ENCODE peak calls at places on chromosomes 12 and 14, in seven cellular contexts. One of them, this sample, is unnamed.

GRCh38 chr12:97404549-97404948 is 58.1 kb upstream of the RMST start:
- DNase-seq in H9: peak
- DNase-seq in mesendoderm: peak
- DNase-seq in fibroblast of lung: peak
- DNase-seq in substantia nigra: no peak
- DNase-seq in body of pancreas: peak
- DNase-seq in CD4-positive, alpha-beta T cell: no peak
- DNase-seq in this sample: no peak

GRCh38 chr14:26621807-26622560 is 24.2 kb upstream of the NOVA1 start:
- DNase-seq in body of pancreas: no peak
- DNase-seq in H9: no peak
- DNase-seq in substantia nigra: no peak
- DNase-seq in fibroblast of lung: peak
- DNase-seq in CD4-positive, alpha-beta T cell: no peak
- DNase-seq in mesendoderm: no peak
- DNase-seq in this sample: no peak

GRCh38 chr14:50025776-50026175 is 90.6 kb downstream of the VCPKMT start:
- DNase-seq in mesendoderm: no peak
- DNase-seq in fibroblast of lung: peak
- DNase-seq in body of pancreas: peak
- DNase-seq in substantia nigra: no peak
- DNase-seq in H9: no peak
- DNase-seq in CD4-positive, alpha-beta T cell: no peak
- DNase-seq in this sample: no peak

GRCh38 chr14:92655372-92655771 is 93.1 kb downstream of the LGMN start:
- DNase-seq in mesendoderm: no peak
- DNase-seq in body of pancreas: no peak
- DNase-seq in CD4-positive, alpha-beta T cell: no peak
- DNase-seq in H9: no peak
- DNase-seq in fibroblast of lung: no peak
- DNase-seq in substantia nigra: no peak
- DNase-seq in this sample: no peak

GRCh38 chr14:22427771-22428228 is 161.2 kb downstream of the DAD1 start:
- DNase-seq in body of pancreas: peak
- DNase-seq in substantia nigra: no peak
- DNase-seq in mesendoderm: peak
- DNase-seq in CD4-positive, alpha-beta T cell: no peak
- DNase-seq in fibroblast of lung: peak
- DNase-seq in H9: no peak
- DNase-seq in this sample: no peak

GRCh38 chr12:99444859-99445316 is 202.7 kb upstream of the GARIN6 start:
- DNase-seq in body of pancreas: no peak
- DNase-seq in CD4-positive, alpha-beta T cell: no peak
- DNase-seq in H9: no peak
- DNase-seq in substantia nigra: no peak
- DNase-seq in fibroblast of lung: peak
- DNase-seq in mesendoderm: no peak
- DNase-seq in this sample: no peak

GRCh38 chr12:132366341-132366861 is 37.0 kb upstream of the GALNT9 start:
- DNase-seq in mesendoderm: no peak
- DNase-seq in CD4-positive, alpha-beta T cell: no peak
- DNase-seq in body of pancreas: no peak
- DNase-seq in H9: no peak
- DNase-seq in substantia nigra: no peak
- DNase-seq in fibroblast of lung: no peak
- DNase-seq in this sample: peak

GRCh38 chr12:59085680-59086079 is 165.4 kb upstream of the LRIG3 start:
- DNase-seq in CD4-positive, alpha-beta T cell: no peak
- DNase-seq in H9: no peak
- DNase-seq in mesendoderm: no peak
- DNase-seq in substantia nigra: no peak
- DNase-seq in body of pancreas: no peak
- DNase-seq in fibroblast of lung: peak
- DNase-seq in this sample: no peak

GRCh38 chr14:22047105-22047504 is 373.5 kb upstream of the OR4E1 start:
- DNase-seq in fibroblast of lung: no peak
- DNase-seq in CD4-positive, alpha-beta T cell: peak
- DNase-seq in substantia nigra: no peak
- DNase-seq in H9: peak
- DNase-seq in mesendoderm: peak
- DNase-seq in body of pancreas: peak
- DNase-seq in this sample: no peak

GRCh38 chr12:121530600-121531355 is 50.0 kb downstream of the KDM2B start:
- DNase-seq in mesendoderm: peak
- DNase-seq in CD4-positive, alpha-beta T cell: peak
- DNase-seq in H9: peak
- DNase-seq in body of pancreas: peak
- DNase-seq in fibroblast of lung: peak
- DNase-seq in substantia nigra: no peak
- DNase-seq in this sample: peak

GRCh38 chr14:94971750-94972149 is 185.6 kb downstream of the DICER1 start:
- DNase-seq in body of pancreas: peak
- DNase-seq in CD4-positive, alpha-beta T cell: no peak
- DNase-seq in mesendoderm: no peak
- DNase-seq in H9: no peak
- DNase-seq in substantia nigra: no peak
- DNase-seq in fibroblast of lung: peak
- DNase-seq in this sample: no peak

GRCh38 chr12:119649202-119649808 is 18.6 kb upstream of the PRKAB1 start:
- DNase-seq in H9: no peak
- DNase-seq in body of pancreas: no peak
- DNase-seq in fibroblast of lung: no peak
- DNase-seq in substantia nigra: no peak
- DNase-seq in CD4-positive, alpha-beta T cell: no peak
- DNase-seq in mesendoderm: no peak
- DNase-seq in this sample: no peak

GRCh38 chr12:18580286-18580685 is 157.5 kb downstream of the PLCZ1 start:
- DNase-seq in CD4-positive, alpha-beta T cell: no peak
- DNase-seq in body of pancreas: no peak
- DNase-seq in fibroblast of lung: no peak
- DNase-seq in substantia nigra: no peak
- DNase-seq in H9: no peak
- DNase-seq in mesendoderm: no peak
- DNase-seq in this sample: no peak

GRCh38 chr12:110316861-110317260 is 35.8 kb downstream of the ATP2A2 start:
- DNase-seq in substantia nigra: no peak
- DNase-seq in fibroblast of lung: peak
- DNase-seq in H9: no peak
- DNase-seq in body of pancreas: no peak
- DNase-seq in mesendoderm: no peak
- DNase-seq in CD4-positive, alpha-beta T cell: no peak
- DNase-seq in this sample: no peak

GRCh38 chr14:104724981-104725771 is 1.1 kb downstream of the ADSS1 start:
- DNase-seq in CD4-positive, alpha-beta T cell: no peak
- DNase-seq in H9: peak
- DNase-seq in substantia nigra: no peak
- DNase-seq in fibroblast of lung: no peak
- DNase-seq in mesendoderm: peak
- DNase-seq in body of pancreas: peak
- DNase-seq in this sample: no peak
- H3K27ac ChIP-seq in CD4-positive, alpha-beta T cell: no peak
- H3K27ac ChIP-seq in H9: no peak
- H3K27ac ChIP-seq in substantia nigra: peak
- H3K27ac ChIP-seq in fibroblast of lung: no peak
- H3K27ac ChIP-seq in mesendoderm: no peak
- H3K27ac ChIP-seq in body of pancreas: no peak
- H3K27ac ChIP-seq in this sample: no peak

GRCh38 chr12:105846331-105846730 is 292.4 kb downstream of the NUAK1 start:
- DNase-seq in fibroblast of lung: no peak
- DNase-seq in CD4-positive, alpha-beta T cell: no peak
- DNase-seq in substantia nigra: no peak
- DNase-seq in body of pancreas: no peak
- DNase-seq in mesendoderm: no peak
- DNase-seq in H9: no peak
- DNase-seq in this sample: no peak

GRCh38 chr12:105840384-105840783 is 298.4 kb downstream of the NUAK1 start:
- DNase-seq in substantia nigra: no peak
- DNase-seq in body of pancreas: no peak
- DNase-seq in mesendoderm: peak
- DNase-seq in H9: no peak
- DNase-seq in CD4-positive, alpha-beta T cell: no peak
- DNase-seq in fibroblast of lung: no peak
- DNase-seq in this sample: no peak

GRCh38 chr12:105841880-105842279 is 296.9 kb downstream of the NUAK1 start:
- DNase-seq in fibroblast of lung: no peak
- DNase-seq in mesendoderm: no peak
- DNase-seq in CD4-positive, alpha-beta T cell: no peak
- DNase-seq in H9: no peak
- DNase-seq in body of pancreas: no peak
- DNase-seq in substantia nigra: no peak
- DNase-seq in this sample: no peak

GRCh38 chr12:105848286-105848685 is 290.5 kb downstream of the NUAK1 start:
- DNase-seq in body of pancreas: no peak
- DNase-seq in CD4-positive, alpha-beta T cell: no peak
- DNase-seq in substantia nigra: no peak
- DNase-seq in fibroblast of lung: no peak
- DNase-seq in mesendoderm: peak
- DNase-seq in H9: no peak
- DNase-seq in this sample: no peak

DNA sequence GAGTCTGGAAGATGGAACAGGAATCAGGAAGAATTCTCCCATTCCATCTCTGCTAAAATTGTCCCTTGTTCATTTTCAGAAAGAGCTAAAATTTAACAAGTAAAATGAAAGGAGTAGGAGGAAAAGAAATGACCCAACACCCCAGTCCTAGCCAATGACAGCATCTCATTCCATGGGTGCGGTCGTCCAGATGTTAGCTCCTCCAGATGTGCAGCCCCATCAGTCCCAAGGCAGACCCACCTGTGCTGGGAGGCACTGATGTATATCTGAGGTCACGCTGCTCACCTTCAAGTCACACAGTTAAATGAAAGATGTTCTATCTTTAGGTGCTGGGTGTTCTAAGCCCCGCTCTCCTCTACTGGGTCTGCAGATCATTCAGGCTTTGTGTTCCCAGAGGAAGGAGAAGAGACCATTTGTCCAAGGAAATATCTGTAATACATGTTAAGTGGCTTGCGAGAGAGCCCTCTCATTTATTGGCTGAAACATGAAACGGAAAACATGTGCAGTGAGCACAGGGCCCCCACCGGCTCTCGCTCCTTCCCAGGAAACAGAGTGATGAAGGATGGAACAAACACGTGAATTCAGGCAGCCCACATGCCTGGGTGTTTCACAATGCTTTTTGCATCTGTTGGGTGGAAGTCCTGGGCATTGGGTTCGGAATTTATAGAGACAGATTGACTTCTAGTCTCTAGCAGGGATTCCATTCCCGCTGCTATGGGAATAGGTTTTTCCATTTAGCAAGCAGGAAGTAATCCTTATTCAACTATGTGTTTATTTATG is 294.6 kb downstream of the NUAK1 start:
- DNase-seq in body of pancreas: no peak
- DNase-seq in substantia nigra: no peak
- DNase-seq in CD4-positive, alpha-beta T cell: no peak
- DNase-seq in mesendoderm: no peak
- DNase-seq in fibroblast of lung: peak
- DNase-seq in H9: no peak
- DNase-seq in this sample: no peak
- H3K27ac ChIP-seq in body of pancreas: no peak
- H3K27ac ChIP-seq in substantia nigra: no peak
- H3K27ac ChIP-seq in CD4-positive, alpha-beta T cell: no peak
- H3K27ac ChIP-seq in mesendoderm: no peak
- H3K27ac ChIP-seq in fibroblast of lung: no peak
- H3K27ac ChIP-seq in H9: no peak
- H3K27ac ChIP-seq in this sample: no peak

GRCh38 chr12:111788178-111788654 is 21.5 kb downstream of the ALDH2 start:
- DNase-seq in H9: no peak
- DNase-seq in substantia nigra: no peak
- DNase-seq in fibroblast of lung: no peak
- DNase-seq in CD4-positive, alpha-beta T cell: no peak
- DNase-seq in mesendoderm: no peak
- DNase-seq in body of pancreas: peak
- DNase-seq in this sample: no peak

GRCh38 chr12:111792155-111792876 is 25.6 kb downstream of the ALDH2 start:
- DNase-seq in body of pancreas: peak
- DNase-seq in substantia nigra: no peak
- DNase-seq in CD4-positive, alpha-beta T cell: no peak
- DNase-seq in mesendoderm: no peak
- DNase-seq in fibroblast of lung: peak
- DNase-seq in H9: peak
- DNase-seq in this sample: peak

GRCh38 chr12:111789779-111790178 is 23.0 kb downstream of the ALDH2 start:
- DNase-seq in body of pancreas: no peak
- DNase-seq in H9: no peak
- DNase-seq in mesendoderm: no peak
- DNase-seq in fibroblast of lung: no peak
- DNase-seq in substantia nigra: no peak
- DNase-seq in CD4-positive, alpha-beta T cell: no peak
- DNase-seq in this sample: no peak

GRCh38 chr12:111785651-111786050 is 18.9 kb downstream of the ALDH2 start:
- DNase-seq in fibroblast of lung: peak
- DNase-seq in body of pancreas: no peak
- DNase-seq in H9: no peak
- DNase-seq in mesendoderm: no peak
- DNase-seq in CD4-positive, alpha-beta T cell: no peak
- DNase-seq in substantia nigra: no peak
- DNase-seq in this sample: no peak

DNA sequence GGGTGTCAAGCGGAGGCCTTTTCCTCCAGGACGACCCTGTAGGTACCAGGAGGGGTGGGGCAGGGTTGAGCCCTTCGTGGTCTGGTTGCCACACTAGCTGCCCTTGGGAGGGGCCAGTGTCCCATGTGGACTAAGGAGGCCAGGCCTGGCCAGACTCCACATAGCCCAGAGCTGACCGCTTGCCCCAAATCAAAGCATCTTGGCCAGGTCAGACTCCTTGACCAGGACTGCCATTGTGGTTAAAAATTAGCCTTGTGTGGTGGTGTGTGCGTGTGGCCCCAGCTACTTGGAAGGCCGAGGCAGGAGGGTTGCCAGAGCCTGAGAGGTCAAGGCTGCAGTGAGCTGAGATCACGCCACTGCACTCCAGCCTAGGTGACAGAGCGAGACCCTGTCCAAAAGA is 24.8 kb downstream of the ALDH2 start:
- DNase-seq in body of pancreas: no peak
- DNase-seq in H9: no peak
- DNase-seq in fibroblast of lung: no peak
- DNase-seq in mesendoderm: no peak
- DNase-seq in CD4-positive, alpha-beta T cell: no peak
- DNase-seq in substantia nigra: no peak
- DNase-seq in this sample: no peak
- H3K27ac ChIP-seq in body of pancreas: no peak
- H3K27ac ChIP-seq in H9: no peak
- H3K27ac ChIP-seq in fibroblast of lung: no peak
- H3K27ac ChIP-seq in mesendoderm: no peak
- H3K27ac ChIP-seq in CD4-positive, alpha-beta T cell: no peak
- H3K27ac ChIP-seq in substantia nigra: no peak
- H3K27ac ChIP-seq in this sample: peak

DNA sequence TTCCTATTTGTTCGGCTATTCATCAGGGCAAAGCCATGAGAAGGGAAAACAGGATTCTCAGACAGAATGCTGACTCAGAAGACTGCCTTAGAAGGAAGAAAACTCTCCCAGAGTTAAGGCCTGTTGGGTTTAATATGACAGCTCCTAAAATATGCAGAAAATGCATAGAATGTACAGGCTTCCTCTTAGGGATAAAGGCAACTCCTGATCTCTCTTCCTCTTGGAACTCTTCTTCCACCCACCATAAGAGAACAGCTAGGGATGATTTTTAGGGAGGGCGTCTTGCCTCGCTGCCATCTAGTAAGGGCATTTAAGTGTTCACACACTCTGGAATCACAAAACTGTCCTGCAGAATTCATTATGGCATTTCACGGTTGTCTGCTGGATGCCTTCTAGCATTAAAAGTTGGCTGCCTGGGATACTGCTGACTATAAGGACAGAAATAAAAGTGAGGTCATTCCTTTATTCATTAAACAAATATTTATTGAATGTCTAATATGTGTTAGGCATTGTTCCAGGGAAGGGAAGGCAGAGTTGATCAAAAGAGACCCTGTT is 73.7 kb downstream of the DCAF5 start:
- DNase-seq in fibroblast of lung: peak
- DNase-seq in substantia nigra: no peak
- DNase-seq in CD4-positive, alpha-beta T cell: no peak
- DNase-seq in mesendoderm: peak
- DNase-seq in H9: no peak
- DNase-seq in body of pancreas: no peak
- DNase-seq in this sample: no peak
- H3K27ac ChIP-seq in fibroblast of lung: peak
- H3K27ac ChIP-seq in substantia nigra: no peak
- H3K27ac ChIP-seq in CD4-positive, alpha-beta T cell: no peak
- H3K27ac ChIP-seq in mesendoderm: no peak
- H3K27ac ChIP-seq in H9: no peak
- H3K27ac ChIP-seq in body of pancreas: peak
- H3K27ac ChIP-seq in this sample: peak

This sample was measured in upper lobe of right lung.